ENCODE peak calls at places on chromosomes 5 and 9, in seven cellular contexts. Y is body of pancreas, X is gastrocnemius medialis, T is foreskin keratinocyte, W is PC-9, L is PC-3, R is IMR-90. Z is an unnamed sample.

GRCh38 chr9:123089790-123090189 is 56.3 kb downstream of the GPR21 start:
- DNase-seq in Y (no peak), X (no peak), T (no peak), W (no peak), L (no peak), R (no peak), Z (no peak)

GRCh38 chr9:27888661-27889295 is 315.5 kb upstream of the C9orf72 start:
- DNase-seq in Y (peak; percentile 33), X (no peak), T (no peak), W (no peak), L (peak; percentile 60), R (no peak), Z (no peak)

GRCh38 chr9:95055851-95056551 is 261.5 kb downstream of the FANCC start:
- DNase-seq in Y (no peak), X (peak; percentile 61), T (no peak), W (no peak), L (no peak), R (peak; percentile 77), Z (no peak)

GRCh38 chr9:133713960-133714495 is 24.1 kb downstream of the SARDH start:
- DNase-seq in Y (no peak), X (peak; percentile 3), T (no peak), W (no peak), L (no peak), R (no peak), Z (no peak)

GRCh38 chr9:27524236-27524635 is at the start of gene IFNK:
- DNase-seq in Y (no peak), X (no peak), T (peak; percentile 81), W (no peak), L (peak; percentile 10), R (no peak), Z (no peak)

GRCh38 chr5:86880785-86881492 is 263.2 kb downstream of the COX7C start:
- DNase-seq in Y (peak; percentile 20), X (no peak), T (peak; percentile 37), W (peak; percentile 43), L (peak; percentile 96), R (peak; percentile 89), Z (peak; percentile 62)

GRCh38 chr5:36744678-36745659 is 131.6 kb upstream of the NIPBL start:
- DNase-seq in Y (peak; percentile 95), X (peak; percentile 51), T (peak; percentile 61), W (peak; percentile 93), L (peak; percentile 94), R (peak; percentile 63), Z (peak; percentile 66)

GRCh38 chr5:6943749-6944148 is 230.5 kb downstream of the TENT4A start:
- DNase-seq in Y (no peak), X (no peak), T (no peak), W (no peak), L (peak; percentile 16), R (no peak), Z (no peak)

GRCh38 chr9:76876098-76876497 is 29.8 kb downstream of the PRUNE2 start:
- DNase-seq in Y (no peak), X (no peak), T (no peak), W (no peak), L (no peak), R (peak; percentile 41), Z (no peak)

GRCh38 chr5:51416149-51416548 is 32.9 kb downstream of the ISL1 start:
- DNase-seq in Y (no peak), X (no peak), T (no peak), W (no peak), L (peak; percentile 26), R (no peak), Z (no peak)

GRCh38 chr9:110109331-110110110 is 98.4 kb downstream of the C9orf152 start:
- DNase-seq in Y (no peak), X (no peak), T (no peak), W (peak; percentile 61), L (no peak), R (no peak), Z (no peak)

GRCh38 chr5:102742215-102742614 is 12.9 kb upstream of the PAM start:
- DNase-seq in Y (no peak), X (no peak), T (no peak), W (no peak), L (no peak), R (no peak), Z (no peak)

GRCh38 chr5:1380011-1380817 is 35.3 kb upstream of the CLPTM1L start:
- DNase-seq in Y (peak; percentile 34), X (no peak), T (no peak), W (no peak), L (no peak), R (peak; percentile 4), Z (no peak)

GRCh38 chr9:94097788-94098413 is 13.6 kb downstream of the PTPDC1 start:
- DNase-seq in Y (no peak), X (no peak), T (peak; percentile 66), W (no peak), L (peak; percentile 82), R (peak; percentile 95), Z (no peak)

GRCh38 chr9:110141118-110141797 is 66.7 kb downstream of the C9orf152 start:
- DNase-seq in Y (peak; percentile 25), X (no peak), T (peak; percentile 83), W (no peak), L (peak; percentile 86), R (peak; percentile 99), Z (peak; percentile 70)

GRCh38 chr5:88675758-88676636 is 207.0 kb downstream of the MEF2C start:
- DNase-seq in Y (no peak), X (no peak), T (no peak), W (peak; percentile 80), L (no peak), R (peak; percentile 58), Z (no peak)

GRCh38 chr5:120803282-120803681 is 339.2 kb downstream of the PRR16 start:
- DNase-seq in Y (no peak), X (no peak), T (no peak), W (no peak), L (peak; percentile 51), R (peak; percentile 54), Z (no peak)

GRCh38 chr9:76926846-76927245 is 20.9 kb upstream of the PRUNE2 start:
- DNase-seq in Y (no peak), X (no peak), T (no peak), W (no peak), L (no peak), R (no peak), Z (no peak)

GRCh38 chr9:81980568-81980967 is 8.0 kb upstream of the SPATA31D1 start:
- DNase-seq in Y (no peak), X (no peak), T (no peak), W (no peak), L (no peak), R (peak; percentile 6), Z (no peak)

GRCh38 chr5:34053571-34054271 is 10.7 kb upstream of the C1QTNF3 start:
- DNase-seq in Y (no peak), X (no peak), T (no peak), W (no peak), L (no peak), R (no peak), Z (no peak)

GRCh38 chr5:73365301-73365853 is 83.2 kb downstream of the FOXD1 start:
- DNase-seq in Y (no peak), X (no peak), T (peak; percentile 60), W (peak; percentile 94), L (peak; percentile 88), R (peak; percentile 96), Z (no peak)

GRCh38 chr5:62142351-62142750 is 163.7 kb upstream of the KIF2A start:
- DNase-seq in Y (no peak), X (no peak), T (no peak), W (no peak), L (no peak), R (no peak), Z (no peak)

DNA sequence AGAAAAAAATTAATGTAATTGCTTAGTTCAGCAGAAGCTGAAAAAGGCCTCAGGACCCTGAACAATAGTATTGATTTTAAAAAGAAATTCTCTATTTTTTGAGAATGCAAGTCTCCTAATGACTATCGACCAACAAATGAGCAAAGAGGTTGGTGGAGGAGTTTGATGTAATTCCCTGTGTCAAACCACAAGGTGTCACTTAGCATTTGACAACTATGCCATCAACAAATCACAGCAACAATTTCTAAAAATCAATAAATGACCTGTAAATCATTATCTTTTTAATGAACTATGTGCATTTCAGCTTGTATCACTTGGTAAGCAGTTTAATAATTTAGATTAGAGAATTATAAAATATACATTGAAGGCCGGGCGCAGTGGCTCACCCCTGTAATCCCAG is 133.7 kb downstream of the PRELID2 start:
- DNase-seq in Y (no peak), X (no peak), T (no peak), W (no peak), L (peak; percentile 6), R (no peak), Z (no peak)
- TF ChIP-seq CTCF in Y (no peak), X (no peak), T (peak; percentile 36), W (peak; percentile 31), L (peak; percentile 32), R (no peak), Z (no peak)

DNA sequence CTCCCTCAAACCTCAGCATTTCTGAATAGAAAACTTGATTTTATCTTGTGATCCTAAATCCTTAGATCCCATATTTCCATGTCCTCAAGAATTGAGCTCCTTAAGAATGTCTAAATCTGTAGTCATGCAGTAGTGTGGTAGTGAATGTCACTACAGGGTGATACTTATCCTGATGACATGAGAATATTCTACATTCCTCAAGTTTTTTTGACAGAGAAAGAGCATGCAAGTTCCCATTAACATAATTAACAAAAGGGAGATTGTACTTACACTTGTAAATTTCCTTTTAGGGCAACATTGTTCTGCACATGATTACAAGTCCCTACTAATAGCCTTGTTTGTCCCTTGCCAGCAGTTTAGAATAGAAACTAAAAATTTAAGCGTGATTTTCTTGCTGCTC is 352.3 kb downstream of the PTPRD start:
- DNase-seq in Y (no peak), X (no peak), T (no peak), W (no peak), L (no peak), R (no peak), Z (no peak)
- H3K27ac ChIP-seq in Y (no peak overlapping the region), X (no peak overlapping the region), T (no peak overlapping the region), W (no peak overlapping the region), L (no peak overlapping the region), R (no peak overlapping the region), Z (no peak overlapping the region)

DNA sequence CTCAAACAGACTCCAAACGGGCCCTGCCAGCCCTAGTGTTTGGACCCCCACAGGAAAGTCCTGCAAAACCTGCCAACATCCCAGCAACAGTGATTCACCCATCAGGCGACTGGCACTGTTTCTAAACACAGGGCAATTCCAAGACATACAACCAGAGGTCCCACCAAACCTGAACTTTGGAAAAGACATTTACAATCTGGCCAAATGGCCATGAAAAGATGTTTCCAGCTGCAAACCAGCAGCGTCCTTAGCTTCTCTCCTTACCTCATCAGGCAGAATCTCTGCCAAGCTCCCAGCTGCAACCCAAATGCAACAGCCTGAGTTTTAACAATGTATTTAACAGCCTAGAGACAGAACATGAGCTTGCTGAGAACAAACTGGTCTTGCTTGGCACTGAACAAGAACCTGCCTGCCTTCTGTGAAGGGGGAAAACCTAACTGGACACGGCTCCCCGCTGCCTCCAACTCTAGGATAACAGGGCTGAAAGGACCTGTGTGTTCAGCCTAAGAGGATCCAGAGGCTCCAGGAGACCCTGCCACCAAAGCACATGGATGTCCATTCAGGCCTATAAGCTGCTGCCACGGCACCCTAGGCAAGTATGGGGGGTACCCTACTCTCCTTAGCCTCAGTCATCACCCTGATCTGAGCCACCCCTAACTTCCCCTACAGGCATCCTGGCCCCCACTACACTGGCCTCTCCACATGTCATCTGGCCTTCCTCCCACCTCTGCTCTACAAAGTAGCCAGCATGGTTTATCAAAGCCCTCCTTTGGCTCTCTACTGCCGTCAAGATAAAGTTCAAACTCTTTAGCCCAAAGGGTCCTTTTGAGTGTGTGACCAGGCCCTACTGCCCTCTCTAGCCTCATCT is 5.6 kb downstream of the P4HA2 start:
- DNase-seq in Y (peak; percentile 50), X (no peak), T (no peak), W (no peak), L (no peak), R (peak; percentile 87), Z (peak; percentile 77)
- TF ChIP-seq CTCF in Y (no peak), X (no peak), T (peak; percentile 34), W (no peak), L (no peak), R (peak; percentile 30), Z (no peak)

GRCh38 chr5:139524932-139525585 is 36.1 kb upstream of the UBE2D2 start:
- DNase-seq in Y (no peak), X (no peak), T (no peak), W (no peak), L (no peak), R (no peak), Z (no peak)
- H3K27ac ChIP-seq in Y (peak overlapping the region; percentile 67), X (no peak overlapping the region), T (no peak overlapping the region), W (no peak overlapping the region), L (no peak overlapping the region), R (no peak overlapping the region), Z (no peak overlapping the region)

Z was measured in right atrium auricular region.